ENCODE peak calls at places on chromosome 10, in nine cellular contexts. V is lower lobe of right lung; T is CD8-positive, alpha-beta T cell; Y is fibroblast of lung; L is AG09309; Z is pancreas; H is astrocyte of the spinal cord; N is NB4; P is A549. B is an unnamed sample.
A peak's percentile ranks its signal among the peaks of the same experiment; 100 is the strongest.

GRCh38 chr10:132257271-132257670 is 50.5 kb downstream of the STK32C start:
- DNase-seq in Y (peak; percentile 13), T (no peak), V (no peak), P (peak; percentile 53), Z (no peak), H (no peak), L (no peak), N (peak; percentile 49), B (no peak)

GRCh38 chr10:45118929-45119328 is 118.2 kb downstream of the ZNF22 start:
- DNase-seq in T (no peak), Z (no peak), N (no peak), L (no peak), H (no peak), V (no peak), P (no peak), Y (no peak), B (no peak)

GRCh38 chr10:44986670-44987069 is 8.1 kb upstream of the DEPP1 start:
- DNase-seq in N (no peak), Y (peak; percentile 63), H (peak; percentile 38), Z (no peak), T (no peak), P (no peak), L (no peak), V (no peak), B (no peak)

GRCh38 chr10:96491303-96491702 is 22.4 kb downstream of the TLL2 start:
- DNase-seq in V (no peak), L (no peak), P (no peak), H (no peak), T (no peak), N (peak; percentile 23), Z (no peak), Y (no peak), B (no peak)

GRCh38 chr10:15703167-15703880 is 16.4 kb downstream of the ITGA8 start:
- DNase-seq in N (no peak), V (no peak), Y (peak; percentile 63), P (no peak), L (no peak), T (no peak), H (peak; percentile 32), Z (no peak), B (no peak)

GRCh38 chr10:131973160-131973951 is 8.4 kb downstream of the BNIP3 start:
- DNase-seq in L (no peak), H (no peak), T (peak; percentile 31), P (no peak), V (no peak), N (no peak), Z (no peak), Y (no peak), B (no peak)

GRCh38 chr10:12875100-12875499 is 126.4 kb downstream of the CCDC3 start:
- DNase-seq in T (no peak), Z (no peak), H (peak; percentile 16), V (no peak), Y (peak; percentile 16), L (no peak), P (no peak), N (no peak), B (no peak)

GRCh38 chr10:131778842-131779241 is 122.0 kb upstream of the PPP2R2D start:
- DNase-seq in N (no peak), V (no peak), H (no peak), Z (no peak), P (no peak), T (no peak), Y (no peak), L (no peak), B (no peak)

GRCh38 chr10:97332586-97333350 is 1.8 kb downstream of the FRAT2 start:
- DNase-seq in H (peak; percentile 83), V (no peak), L (peak; percentile 76), N (peak; percentile 74), Z (peak; percentile 66), P (no peak), Y (peak; percentile 89), T (no peak), B (peak; percentile 51)

GRCh38 chr10:131982796-131983195 is 1.1 kb upstream of the BNIP3 start:
- DNase-seq in P (no peak), N (no peak), V (no peak), Z (no peak), T (no peak), Y (no peak), H (no peak), L (no peak), B (no peak)

GRCh38 chr10:6878067-6878412 is 298.0 kb upstream of the PRKCQ start:
- DNase-seq in H (peak; percentile 26), L (no peak), P (no peak), N (peak; percentile 34), Y (peak; percentile 35), Z (no peak), T (no peak), V (no peak), B (no peak)

GRCh38 chr10:33099748-33100147 is 141.7 kb upstream of the ITGB1 start:
- DNase-seq in L (peak; percentile 48), Z (no peak), N (no peak), Y (no peak), V (no peak), H (peak; percentile 53), T (no peak), P (no peak), B (no peak)

GRCh38 chr10:76036410-76036940 is 605.1 kb downstream of the LRMDA start:
- DNase-seq in L (peak; percentile 14), Y (peak; percentile 81), H (peak; percentile 71), V (peak; percentile 77), Z (peak; percentile 54), N (peak; percentile 72), T (peak; percentile 24), P (peak; percentile 64), B (no peak)

GRCh38 chr10:3500408-3500856 is 284.6 kb downstream of the KLF6 start:
- DNase-seq in T (no peak), H (peak; percentile 90), L (no peak), P (peak; percentile 88), N (no peak), Z (peak; percentile 69), Y (peak; percentile 95), V (peak; percentile 77), B (no peak)

GRCh38 chr10:69217119-69217754 is 2.9 kb upstream of the HKDC1 start:
- DNase-seq in L (peak; percentile 59), Y (peak; percentile 86), Z (no peak), V (no peak), N (no peak), H (peak; percentile 77), T (no peak), P (peak; percentile 43), B (peak; percentile 95)

GRCh38 chr10:794382-794956 is 105.0 kb upstream of the DIP2C start:
- DNase-seq in Z (no peak), N (peak; percentile 42), P (no peak), T (no peak), Y (peak; percentile 28), L (no peak), V (no peak), H (peak; percentile 24), B (no peak)

DNA sequence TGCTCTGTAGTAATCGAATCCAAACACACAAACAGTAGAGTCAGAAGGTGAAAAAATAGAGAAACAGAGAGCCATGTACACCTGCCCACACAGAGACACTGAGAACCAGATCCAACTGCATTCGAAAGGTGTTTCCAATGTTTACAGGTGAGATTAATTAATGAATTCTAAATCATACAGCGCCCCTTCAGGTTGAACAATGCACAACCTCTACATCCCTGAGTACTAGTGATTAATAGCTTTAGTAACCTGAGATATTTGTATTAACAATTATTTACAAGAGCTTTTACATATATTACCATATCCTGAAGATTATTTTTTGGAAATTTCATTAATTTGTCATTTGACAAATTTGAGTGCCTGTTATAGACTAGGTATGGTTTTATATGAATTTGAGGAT is 7.6 kb upstream of the MRC1 start:
- DNase-seq in N (no peak), L (no peak), Z (no peak), V (no peak), T (no peak), P (no peak), H (no peak), Y (no peak), B (no peak)
- TF ChIP-seq CTCF in N (no peak), L (peak; percentile 5), Z (no peak), V (peak; percentile 7), T (no peak), P (peak; percentile 16), H (no peak), Y (no peak), B (no peak)

GRCh38 chr10:43667317-43667731 is 18.6 kb upstream of the ZNF32 start:
- DNase-seq in Z (no peak), T (no peak), L (no peak), N (peak; percentile 50), H (peak; percentile 12), P (peak; percentile 55), V (no peak), Y (peak; percentile 31), B (no peak)
- H3K4me3 ChIP-seq in Z (no peak overlapping the region), T (no peak overlapping the region), L (no peak overlapping the region), N (no peak overlapping the region), H (no peak overlapping the region), P (no peak overlapping the region), V (peak overlapping the region; percentile 21), Y (no peak overlapping the region), B (peak overlapping the region; percentile 3)

DNA sequence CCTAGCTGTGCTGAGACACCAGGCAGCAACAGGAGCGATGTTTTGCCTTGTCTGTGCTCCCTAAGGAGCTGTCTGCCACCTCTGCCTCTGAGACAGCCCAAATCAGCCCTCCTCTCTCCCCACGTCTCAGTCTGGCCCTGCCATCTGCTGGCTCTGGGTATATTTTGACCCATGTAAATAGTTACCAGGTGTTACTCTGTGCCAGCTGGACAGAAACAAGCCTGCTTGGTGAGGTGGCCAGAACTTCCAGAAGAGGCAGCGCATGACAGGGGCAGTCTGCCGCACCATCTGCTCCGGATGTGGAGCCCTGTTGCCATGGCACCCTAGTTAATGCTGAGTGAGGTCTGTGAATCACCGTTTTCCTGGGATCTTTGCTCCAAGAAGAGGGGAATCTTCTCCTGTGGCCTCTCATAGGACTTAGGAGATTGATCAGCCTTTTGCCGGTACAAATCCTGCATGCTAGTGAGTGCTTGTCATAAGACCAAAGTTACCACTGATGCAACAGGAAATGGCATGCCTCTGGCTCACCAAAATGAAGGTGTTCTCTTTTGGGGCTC is 31.8 kb downstream of the GSTO2 start:
- DNase-seq in L (peak; percentile 91), V (no peak), H (peak; percentile 98), Y (peak; percentile 97), T (no peak), P (peak; percentile 27), N (no peak), Z (peak; percentile 78), B (peak; percentile 97)
- TF ChIP-seq CTCF in L (no peak), V (no peak), H (no peak), Y (no peak), T (no peak), P (no peak), N (no peak), Z (no peak), B (peak; percentile 17)

DNA sequence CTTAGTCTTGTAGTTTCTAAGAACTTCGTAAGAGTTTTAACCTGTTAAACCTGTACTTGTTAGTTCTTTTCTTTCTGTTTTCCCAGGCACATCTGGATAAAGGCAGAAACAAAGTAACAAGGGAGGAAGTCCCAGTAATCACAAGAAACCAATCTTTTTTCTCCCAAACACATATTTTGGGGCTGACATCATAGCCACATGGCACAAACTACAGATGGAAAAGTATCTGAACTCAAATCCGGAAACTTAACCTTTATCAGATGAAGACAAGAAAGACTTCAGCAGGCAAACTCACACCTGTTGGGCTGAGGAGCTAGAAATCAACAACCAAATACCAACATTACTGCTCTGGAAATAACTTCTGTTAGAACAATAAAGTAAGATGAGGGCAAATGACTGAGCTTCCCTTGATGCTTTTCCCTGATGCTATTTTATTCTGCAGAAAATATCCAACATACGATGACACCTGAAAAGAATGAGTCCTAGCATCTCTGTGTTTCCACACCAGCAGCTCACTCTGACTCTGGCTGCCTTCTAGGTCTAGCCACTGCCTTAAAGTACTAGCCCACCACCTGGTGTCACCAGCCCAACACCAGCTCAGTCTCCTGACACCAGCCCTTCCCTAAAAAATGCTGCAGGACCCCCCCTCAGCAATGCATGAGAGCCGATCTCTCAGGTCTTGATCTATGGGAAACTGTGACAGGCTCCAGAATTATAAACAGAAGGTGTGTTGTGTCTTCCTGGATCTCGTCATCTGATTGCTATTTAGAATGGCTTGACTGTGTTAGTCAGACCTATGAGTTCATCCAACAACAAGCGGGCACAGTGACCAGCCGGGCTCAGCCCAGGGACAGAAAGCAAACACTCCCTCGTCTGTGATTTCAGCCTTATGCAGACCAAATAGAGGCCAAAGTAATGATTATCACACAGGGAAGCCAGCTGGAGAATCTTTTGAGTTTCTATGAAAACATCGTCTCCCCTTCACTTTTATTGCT is 66.8 kb downstream of the CUBN start:
- DNase-seq in P (peak; percentile 58), V (no peak), N (no peak), Y (peak; percentile 85), L (no peak), Z (peak; percentile 33), T (no peak), H (peak; percentile 92), B (peak; percentile 96)
- H3K4me3 ChIP-seq in P (no peak overlapping the region), V (no peak overlapping the region), N (no peak overlapping the region), Y (peak overlapping the region; percentile 14), L (no peak overlapping the region), Z (no peak overlapping the region), T (no peak overlapping the region), H (no peak overlapping the region), B (peak overlapping the region; percentile 5)

B was measured in kidney epithelial cell.